ENCODE peak calls at places on chromosome 1, in ten cellular contexts. P is suprapubic skin, O is transverse colon, T is stomach, E is endothelial cell of umbilical vein, F is K562, Q is esophagus muscularis mucosa, C is GM12878, L is HepG2, I is SK-N-MC. A is an unnamed sample. For H3K9me3 and H3K36me3, the result is how much of the 10 kb centered on the place peaks cover.

GRCh38 chr1:199612976-199613774 is 414.3 kb upstream of the NR5A2 start:
- DNase-seq in O (no peak), P (no peak), I (no peak), C (no peak), Q (no peak), T (no peak), E (no peak), L (no peak), F (no peak), A (no peak)

GRCh38 chr1:153611024-153611352 is 1.9 kb downstream of the S100A16 start:
- DNase-seq in I (no peak), T (no peak), P (no peak), O (no peak), C (no peak), F (no peak), L (no peak), Q (no peak), E (no peak), A (no peak)

GRCh38 chr1:207644852-207645631 is at the start of gene CR1L:
- DNase-seq in I (no peak), Q (peak), E (peak), F (peak), O (peak), P (peak), T (peak), L (no peak), C (no peak), A (no peak)

GRCh38 chr1:1318131-1318652 is 6.3 kb downstream of the INTS11 start:
- DNase-seq in F (no peak), O (peak), Q (peak), C (no peak), E (peak), P (no peak), L (peak), I (no peak), T (peak), A (no peak)

GRCh38 chr1:100443739-100444571 is 91.6 kb downstream of the CDC14A start:
- DNase-seq in I (no peak), F (no peak), L (no peak), O (no peak), T (no peak), Q (no peak), C (peak), P (no peak), E (peak), A (no peak)

GRCh38 chr1:201461193-201461657 is 7.8 kb downstream of the PHLDA3 start:
- DNase-seq in E (peak), T (peak), C (no peak), F (peak), Q (no peak), L (peak), I (no peak), P (peak), O (peak), A (peak)

GRCh38 chr1:22282281-22282970 is 139.5 kb upstream of the WNT4 start:
- DNase-seq in T (peak), L (no peak), C (no peak), P (no peak), O (no peak), E (no peak), Q (no peak), I (no peak), F (no peak), A (no peak)

GRCh38 chr1:4019606-4020331 is 119.7 kb upstream of the C1orf174 start:
- DNase-seq in C (no peak), O (no peak), Q (peak), L (no peak), P (no peak), F (no peak), E (no peak), I (no peak), T (no peak), A (no peak)

GRCh38 chr1:9652379-9653194 is 1.1 kb downstream of the PIK3CD start:
- DNase-seq in F (no peak), E (no peak), I (no peak), L (no peak), O (peak), C (no peak), Q (no peak), P (no peak), T (peak), A (no peak)

GRCh38 chr1:160544647-160545046 is 21.6 kb upstream of the SLAMF6 start:
- DNase-seq in T (no peak), Q (no peak), P (no peak), L (no peak), C (no peak), O (no peak), E (no peak), F (peak), I (no peak), A (no peak)

GRCh38 chr1:150976879-150977694 is 2.5 kb upstream of the CERS2 start:
- DNase-seq in F (peak), E (peak), P (peak), O (peak), C (no peak), L (peak), Q (no peak), I (no peak), T (peak), A (peak)

GRCh38 chr1:14663773-14664172 is 65.3 kb downstream of the KAZN start:
- DNase-seq in O (no peak), C (no peak), P (no peak), E (no peak), T (no peak), Q (no peak), I (no peak), L (no peak), F (no peak), A (no peak)

GRCh38 chr1:227574926-227575325 is 11.6 kb downstream of the ZNF678 start:
- DNase-seq in L (no peak), O (no peak), F (no peak), P (no peak), I (no peak), E (no peak), C (no peak), Q (no peak), T (no peak), A (no peak)
- H3K9me3 ChIP-seq in L (under half), O (under half), F (under half), P (under half), I (under half), E (under half), C (under half), Q (under half), T (under half), A (under half)

GRCh38 chr1:204443260-204443619 is 31.6 kb upstream of the PPP1R15B start:
- DNase-seq in I (no peak), O (no peak), T (peak), E (no peak), L (no peak), C (no peak), Q (no peak), F (no peak), P (no peak), A (no peak)
- TF ChIP-seq POLR2AphosphoS5 in I (no peak), O (no peak), T (no peak), E (no peak), L (no peak), C (no peak), Q (no peak), F (no peak), P (peak), A (no peak)

DNA sequence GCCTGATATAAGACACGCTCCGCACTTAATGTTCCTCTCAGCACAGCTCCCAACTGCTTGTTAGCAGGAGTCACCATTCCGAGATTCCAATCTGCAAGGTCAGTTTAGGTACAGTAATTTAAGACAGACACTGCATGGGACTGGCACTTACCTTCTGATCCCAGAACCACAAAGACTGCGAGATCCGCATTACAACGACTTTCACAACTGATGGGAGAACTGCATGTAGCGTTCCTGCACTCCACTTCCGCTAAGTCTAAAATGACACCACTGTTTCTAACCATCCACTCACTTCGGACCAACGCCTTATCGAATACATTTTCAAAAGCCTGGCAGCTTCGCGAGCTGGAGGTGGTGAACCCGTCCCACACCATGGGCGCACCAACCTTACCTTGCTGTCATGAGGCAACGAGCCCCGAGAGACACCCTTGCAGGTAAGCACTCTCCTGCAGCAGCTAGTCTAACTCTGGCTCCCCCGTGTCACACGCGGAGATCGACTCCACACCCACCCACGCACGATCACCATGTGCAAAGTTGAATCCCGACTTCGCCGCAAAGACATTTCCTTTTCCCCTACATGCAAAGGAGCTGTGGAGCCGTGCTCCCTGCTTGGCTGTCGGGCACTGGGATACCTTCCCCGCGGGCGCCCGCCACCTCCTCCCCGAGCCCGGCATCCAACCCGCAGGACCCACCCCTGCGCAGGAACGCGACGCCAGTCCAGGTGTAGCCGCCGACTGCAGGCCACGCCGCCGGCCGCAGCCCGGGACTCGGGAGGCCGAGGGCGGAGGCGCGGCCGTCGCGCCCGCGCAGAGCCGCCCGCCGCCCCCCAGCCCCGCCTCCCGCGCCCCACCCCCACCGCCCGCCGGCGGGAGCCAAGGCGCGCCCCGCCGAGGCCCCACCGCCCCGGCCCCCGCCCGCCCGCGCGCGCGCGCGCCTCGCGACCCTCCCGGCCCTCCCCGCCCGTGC is 733 bp downstream of the TAF5L start:
- DNase-seq in C (no peak), E (peak), O (peak), L (peak), F (peak), I (no peak), T (peak), P (peak), Q (peak), A (no peak)
- H3K36me3 ChIP-seq in C (under half), E (under half), O (under half), L (under half), F (under half), I (under half), T (under half), P (under half), Q (under half), A (under half)

DNA sequence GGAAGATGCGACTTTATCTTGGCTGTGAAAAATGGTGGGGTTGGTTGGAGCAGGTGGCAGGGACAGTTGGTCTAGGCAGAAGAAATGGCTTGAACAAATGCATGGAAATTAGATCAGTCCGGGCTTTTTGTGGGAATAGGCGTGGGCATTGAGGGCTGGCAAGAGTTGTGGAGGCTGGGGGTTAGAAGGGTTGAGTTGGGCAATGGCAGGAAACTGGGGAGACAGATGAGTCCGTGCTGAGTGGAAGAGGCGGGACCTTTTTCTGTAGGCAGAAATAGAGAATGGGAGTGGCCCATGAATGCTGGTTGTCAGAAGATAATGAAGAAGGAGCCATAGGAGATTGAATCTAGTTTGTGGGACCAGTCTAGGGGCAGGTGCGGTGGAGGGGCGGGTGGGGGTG is 6.9 kb downstream of the PDPN start:
- DNase-seq in F (no peak), C (no peak), Q (no peak), L (no peak), I (no peak), T (no peak), P (no peak), E (no peak), O (no peak), A (no peak)
- H3K9me3 ChIP-seq in F (under half), C (under half), Q (under half), L (under half), I (under half), T (under half), P (under half), E (under half), O (under half), A (under half)

GRCh38 chr1:232789660-232790059 is 15.6 kb upstream of the MAP10 start:
- DNase-seq in F (no peak), T (no peak), E (no peak), L (no peak), P (no peak), C (no peak), I (no peak), Q (no peak), O (no peak), A (no peak)
- TF ChIP-seq POLR2AphosphoS5 in F (no peak), T (no peak), E (no peak), L (no peak), P (no peak), C (no peak), I (no peak), Q (no peak), O (no peak), A (no peak)

GRCh38 chr1:194362327-194362726 is 1175.9 kb upstream of the B3GALT2 start:
- DNase-seq in E (no peak), O (no peak), F (no peak), Q (no peak), L (no peak), T (no peak), C (no peak), I (no peak), P (no peak), A (no peak)

GRCh38 chr1:194367121-194367520 is 1180.7 kb upstream of the B3GALT2 start:
- DNase-seq in T (no peak), E (no peak), F (no peak), I (no peak), C (no peak), P (no peak), O (no peak), Q (no peak), L (no peak), A (no peak)

GRCh38 chr1:194366705-194367104 is 1180.3 kb upstream of the B3GALT2 start:
- DNase-seq in T (no peak), O (no peak), E (no peak), P (no peak), L (no peak), I (no peak), Q (no peak), C (no peak), F (no peak), A (no peak)

GRCh38 chr1:194358208-194358581 is 1171.8 kb upstream of the B3GALT2 start:
- DNase-seq in P (no peak), Q (no peak), L (no peak), O (no peak), F (no peak), T (no peak), I (no peak), C (no peak), E (no peak), A (no peak)

DNA sequence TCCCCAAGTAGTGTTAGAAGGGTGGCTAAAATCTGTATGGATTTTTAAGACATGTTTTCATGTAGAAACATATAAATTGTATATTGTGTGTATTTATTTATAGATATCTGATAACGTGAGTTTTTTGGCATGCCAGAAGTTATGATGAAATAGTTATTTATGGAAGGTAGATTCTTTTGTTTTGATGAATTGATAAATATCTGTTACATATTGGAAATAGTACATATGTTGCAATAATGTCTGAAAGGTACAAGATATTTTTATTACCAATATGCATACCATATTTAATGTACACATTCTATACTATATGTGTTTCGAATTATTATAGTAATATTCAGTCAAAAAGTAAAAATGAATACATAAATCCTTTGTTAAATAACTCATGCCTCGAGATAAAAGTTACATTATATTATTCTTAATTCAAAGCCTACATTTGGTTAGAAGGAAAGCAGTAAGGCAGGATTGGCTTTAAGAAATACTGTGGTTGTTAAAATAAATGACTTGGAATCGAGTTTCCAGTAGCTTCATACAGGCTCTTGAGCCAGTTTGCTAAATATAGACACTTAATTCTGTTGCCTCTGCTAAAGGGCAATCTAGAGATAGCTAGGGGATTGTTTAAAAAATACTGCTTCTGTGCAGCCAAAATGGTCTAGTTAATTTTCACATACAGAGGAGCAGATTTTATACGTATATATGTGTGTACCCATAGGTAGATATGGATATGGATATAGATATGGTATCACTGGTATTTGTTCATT is 1175.1 kb upstream of the B3GALT2 start:
- DNase-seq in T (no peak), P (no peak), E (no peak), O (no peak), I (no peak), C (no peak), L (no peak), F (no peak), Q (no peak), A (no peak)
- H3K36me3 ChIP-seq in T (under half), P (under half), E (under half), O (under half), I (under half), C (under half), L (under half), F (under half), Q (under half), A (under half)

DNA sequence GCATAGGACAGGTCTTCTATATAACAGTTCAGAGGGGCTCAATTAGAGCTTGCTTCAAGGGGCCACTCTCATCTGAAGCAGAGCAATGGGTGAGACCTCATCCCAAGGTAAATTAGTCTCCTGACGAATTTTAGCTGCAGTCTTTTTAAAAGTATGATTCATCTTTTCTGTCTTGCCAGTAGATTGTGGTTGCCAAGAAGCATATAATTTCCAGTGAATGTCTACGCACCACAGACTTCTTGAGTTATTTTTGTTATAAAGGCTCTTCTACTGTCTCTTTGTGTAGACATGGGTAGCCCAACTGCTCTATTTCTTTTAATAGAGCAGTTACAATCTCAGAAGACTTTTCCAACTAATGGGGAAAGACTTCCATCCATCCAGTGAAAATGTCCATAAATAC is 108.9 kb upstream of the FMN2 start:
- DNase-seq in P (no peak), T (no peak), I (no peak), E (no peak), F (no peak), C (no peak), Q (no peak), L (no peak), O (no peak), A (no peak)
- H3K9me3 ChIP-seq in P (under half), T (under half), I (under half), E (under half), F (under half), C (under half), Q (under half), L (half or more), O (under half), A (under half)

DNA sequence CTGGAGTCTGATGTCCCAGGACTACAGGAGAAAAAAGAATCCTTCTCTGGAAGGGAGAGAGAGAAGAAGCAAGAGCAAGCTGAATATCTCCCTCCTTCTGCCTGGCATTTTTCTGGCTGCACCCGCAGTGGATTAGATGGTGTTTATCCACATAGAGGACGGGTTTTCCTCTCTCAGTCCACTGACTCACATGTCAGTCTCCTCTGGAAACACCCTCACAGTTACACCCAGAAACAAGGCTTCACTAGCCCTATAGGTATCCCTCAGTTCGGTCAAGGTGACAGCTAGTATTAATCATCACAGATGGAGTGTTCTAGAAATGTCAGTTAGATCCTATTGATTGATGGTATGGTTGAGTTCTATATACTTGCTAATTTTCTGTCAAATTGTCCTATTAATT is 87.9 kb downstream of the RHOU start:
- DNase-seq in C (no peak), F (no peak), L (no peak), P (no peak), T (no peak), I (no peak), E (no peak), O (no peak), Q (no peak), A (no peak)
- TF ChIP-seq POLR2AphosphoS5 in C (no peak), F (no peak), L (no peak), P (no peak), T (no peak), I (no peak), E (no peak), O (no peak), Q (no peak), A (no peak)

GRCh38 chr1:155947741-155948140 is 6.3 kb downstream of the RXFP4 start:
- DNase-seq in C (no peak), L (no peak), F (no peak), Q (no peak), O (no peak), E (no peak), P (no peak), T (no peak), I (no peak), A (no peak)

GRCh38 chr1:155944396-155944728 is 2.9 kb downstream of the RXFP4 start:
- DNase-seq in Q (no peak), C (no peak), F (no peak), I (no peak), L (no peak), P (no peak), O (no peak), T (no peak), E (no peak), A (no peak)

GRCh38 chr1:155942578-155943141 is 1.2 kb downstream of the RXFP4 start:
- DNase-seq in O (peak), C (no peak), F (no peak), T (no peak), I (no peak), E (no peak), Q (no peak), L (no peak), P (peak), A (no peak)

GRCh38 chr1:155947292-155947691 is 5.9 kb downstream of the RXFP4 start:
- DNase-seq in P (no peak), F (no peak), C (no peak), O (no peak), Q (no peak), I (no peak), E (no peak), L (no peak), T (no peak), A (no peak)

DNA sequence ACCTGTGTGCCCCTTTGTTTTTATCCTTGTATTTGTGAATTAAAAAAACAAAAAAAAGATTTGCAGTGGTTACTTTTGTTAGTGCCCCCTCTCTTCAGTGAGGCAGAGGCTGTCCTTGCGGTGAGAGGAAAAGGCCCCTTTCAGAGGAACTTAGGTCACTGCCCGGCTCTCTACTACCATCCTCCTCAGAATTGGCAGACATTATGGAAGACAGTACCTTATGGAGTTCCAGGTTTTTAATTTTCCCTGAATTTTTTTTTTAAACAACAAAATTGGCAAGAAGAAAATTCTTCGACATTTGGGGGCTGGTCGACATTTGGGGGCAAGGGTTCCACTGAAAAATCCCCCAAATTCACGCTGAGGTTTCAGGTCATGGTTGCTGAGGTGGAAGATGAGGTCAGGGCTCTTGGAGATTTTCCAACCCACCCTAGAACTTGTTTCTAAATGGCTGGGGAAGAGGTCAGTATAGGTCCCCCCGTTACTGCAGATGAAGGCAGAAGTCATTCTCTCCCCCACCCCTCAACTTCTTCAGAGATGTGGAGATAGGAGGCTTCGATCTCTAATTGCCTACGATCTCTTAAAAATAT is 5.3 kb downstream of the RXFP4 start:
- DNase-seq in C (no peak), O (no peak), L (no peak), Q (no peak), F (no peak), P (peak), T (no peak), E (no peak), I (no peak), A (no peak)
- H3K36me3 ChIP-seq in C (under half), O (under half), L (under half), Q (half or more), F (under half), P (half or more), T (half or more), E (under half), I (under half), A (under half)